ENCODE peak calls at places on chromosomes 1 and 21, in nine cellular contexts. One of them, this sample, is unnamed.

GRCh38 chr1:183126528-183126927 is 59.5 kb upstream of the LAMC2 start:
- DNase-seq in sigmoid colon: no peak
- DNase-seq in right lobe of liver: no peak
- DNase-seq in brain microvascular endothelial cell: no peak
- DNase-seq in aorta: no peak
- DNase-seq in suprapubic skin: no peak
- DNase-seq in H9: no peak
- DNase-seq in Peyer's patch: no peak
- DNase-seq in heart right ventricle: no peak
- DNase-seq in this sample: no peak

GRCh38 chr1:108559215-108560142 is at the start of gene EEIG2:
- DNase-seq in sigmoid colon: peak; percentile 90
- DNase-seq in right lobe of liver: peak; percentile 89
- DNase-seq in brain microvascular endothelial cell: peak; percentile 83
- DNase-seq in aorta: peak; percentile 94
- DNase-seq in suprapubic skin: peak; percentile 86
- DNase-seq in H9: peak; percentile 91
- DNase-seq in Peyer's patch: peak; percentile 95
- DNase-seq in heart right ventricle: peak; percentile 87
- DNase-seq in this sample: peak; percentile 84

GRCh38 chr1:107997846-107998245 is 32.9 kb upstream of the VAV3 start:
- DNase-seq in sigmoid colon: no peak
- DNase-seq in right lobe of liver: no peak
- DNase-seq in brain microvascular endothelial cell: no peak
- DNase-seq in aorta: no peak
- DNase-seq in suprapubic skin: no peak
- DNase-seq in H9: no peak
- DNase-seq in Peyer's patch: no peak
- DNase-seq in heart right ventricle: no peak
- DNase-seq in this sample: no peak

GRCh38 chr1:164515932-164516331 is 43.1 kb upstream of the PBX1 start:
- DNase-seq in sigmoid colon: no peak
- DNase-seq in right lobe of liver: no peak
- DNase-seq in brain microvascular endothelial cell: no peak
- DNase-seq in aorta: no peak
- DNase-seq in suprapubic skin: no peak
- DNase-seq in H9: no peak
- DNase-seq in Peyer's patch: no peak
- DNase-seq in heart right ventricle: peak; percentile 5
- DNase-seq in this sample: no peak

GRCh38 chr1:67433830-67434229 is 3.6 kb upstream of the SERBP1 start:
- DNase-seq in sigmoid colon: no peak
- DNase-seq in right lobe of liver: no peak
- DNase-seq in brain microvascular endothelial cell: no peak
- DNase-seq in aorta: no peak
- DNase-seq in suprapubic skin: no peak
- DNase-seq in H9: no peak
- DNase-seq in Peyer's patch: no peak
- DNase-seq in heart right ventricle: no peak
- DNase-seq in this sample: no peak

GRCh38 chr21:44490816-44491215 is 35.5 kb downstream of the LRRC3 start:
- DNase-seq in sigmoid colon: no peak
- DNase-seq in right lobe of liver: no peak
- DNase-seq in brain microvascular endothelial cell: no peak
- DNase-seq in aorta: no peak
- DNase-seq in suprapubic skin: no peak
- DNase-seq in H9: no peak
- DNase-seq in Peyer's patch: no peak
- DNase-seq in heart right ventricle: no peak
- DNase-seq in this sample: no peak

GRCh38 chr21:17858764-17859163 is 39.6 kb upstream of the C21orf91 start:
- DNase-seq in sigmoid colon: no peak
- DNase-seq in right lobe of liver: no peak
- DNase-seq in brain microvascular endothelial cell: no peak
- DNase-seq in aorta: no peak
- DNase-seq in suprapubic skin: no peak
- DNase-seq in H9: no peak
- DNase-seq in Peyer's patch: no peak
- DNase-seq in heart right ventricle: no peak
- DNase-seq in this sample: no peak

GRCh38 chr1:29256979-29257804 is 20.9 kb downstream of the PTPRU start:
- DNase-seq in sigmoid colon: peak; percentile 65
- DNase-seq in right lobe of liver: no peak
- DNase-seq in brain microvascular endothelial cell: peak; percentile 53
- DNase-seq in aorta: peak; percentile 82
- DNase-seq in suprapubic skin: no peak
- DNase-seq in H9: no peak
- DNase-seq in Peyer's patch: no peak
- DNase-seq in heart right ventricle: no peak
- DNase-seq in this sample: no peak

GRCh38 chr1:183742367-183742766 is 62.6 kb upstream of the RGL1 start:
- DNase-seq in sigmoid colon: no peak
- DNase-seq in right lobe of liver: no peak
- DNase-seq in brain microvascular endothelial cell: no peak
- DNase-seq in aorta: no peak
- DNase-seq in suprapubic skin: no peak
- DNase-seq in H9: no peak
- DNase-seq in Peyer's patch: no peak
- DNase-seq in heart right ventricle: no peak
- DNase-seq in this sample: no peak

GRCh38 chr1:65310078-65310587 is 790 bp downstream of the DNAJC6 start:
- DNase-seq in sigmoid colon: no peak
- DNase-seq in right lobe of liver: no peak
- DNase-seq in brain microvascular endothelial cell: peak; percentile 9
- DNase-seq in aorta: no peak
- DNase-seq in suprapubic skin: no peak
- DNase-seq in H9: peak; percentile 90
- DNase-seq in Peyer's patch: no peak
- DNase-seq in heart right ventricle: peak; percentile 51
- DNase-seq in this sample: no peak

GRCh38 chr1:12327566-12327965 is 97.7 kb downstream of the VPS13D start:
- DNase-seq in sigmoid colon: no peak
- DNase-seq in right lobe of liver: no peak
- DNase-seq in brain microvascular endothelial cell: no peak
- DNase-seq in aorta: no peak
- DNase-seq in suprapubic skin: no peak
- DNase-seq in H9: no peak
- DNase-seq in Peyer's patch: no peak
- DNase-seq in heart right ventricle: no peak
- DNase-seq in this sample: no peak

GRCh38 chr1:147740391-147740790 is 20.0 kb downstream of the GJA5 start:
- DNase-seq in sigmoid colon: no peak
- DNase-seq in right lobe of liver: no peak
- DNase-seq in brain microvascular endothelial cell: no peak
- DNase-seq in aorta: no peak
- DNase-seq in suprapubic skin: no peak
- DNase-seq in H9: no peak
- DNase-seq in Peyer's patch: no peak
- DNase-seq in heart right ventricle: no peak
- DNase-seq in this sample: no peak

GRCh38 chr1:7408771-7409150 is 362.3 kb upstream of the VAMP3 start:
- DNase-seq in sigmoid colon: peak; percentile 22
- DNase-seq in right lobe of liver: no peak
- DNase-seq in brain microvascular endothelial cell: no peak
- DNase-seq in aorta: peak; percentile 59
- DNase-seq in suprapubic skin: peak; percentile 63
- DNase-seq in H9: peak; percentile 9
- DNase-seq in Peyer's patch: peak; percentile 35
- DNase-seq in heart right ventricle: no peak
- DNase-seq in this sample: no peak

GRCh38 chr1:44061857-44062256 is 30.6 kb upstream of the SLC6A9 start:
- DNase-seq in sigmoid colon: no peak
- DNase-seq in right lobe of liver: no peak
- DNase-seq in brain microvascular endothelial cell: no peak
- DNase-seq in aorta: no peak
- DNase-seq in suprapubic skin: no peak
- DNase-seq in H9: no peak
- DNase-seq in Peyer's patch: no peak
- DNase-seq in heart right ventricle: peak; percentile 19
- DNase-seq in this sample: no peak

GRCh38 chr1:44060830-44061267 is 29.6 kb upstream of the SLC6A9 start:
- DNase-seq in sigmoid colon: no peak
- DNase-seq in right lobe of liver: peak; percentile 69
- DNase-seq in brain microvascular endothelial cell: no peak
- DNase-seq in aorta: no peak
- DNase-seq in suprapubic skin: no peak
- DNase-seq in H9: no peak
- DNase-seq in Peyer's patch: no peak
- DNase-seq in heart right ventricle: no peak
- DNase-seq in this sample: no peak

GRCh38 chr1:44059181-44059661 is 28.0 kb upstream of the SLC6A9 start:
- DNase-seq in sigmoid colon: no peak
- DNase-seq in right lobe of liver: no peak
- DNase-seq in brain microvascular endothelial cell: no peak
- DNase-seq in aorta: no peak
- DNase-seq in suprapubic skin: no peak
- DNase-seq in H9: no peak
- DNase-seq in Peyer's patch: no peak
- DNase-seq in heart right ventricle: no peak
- DNase-seq in this sample: no peak

GRCh38 chr1:44057293-44057692 is 26.0 kb upstream of the SLC6A9 start:
- DNase-seq in sigmoid colon: no peak
- DNase-seq in right lobe of liver: no peak
- DNase-seq in brain microvascular endothelial cell: no peak
- DNase-seq in aorta: no peak
- DNase-seq in suprapubic skin: no peak
- DNase-seq in H9: no peak
- DNase-seq in Peyer's patch: no peak
- DNase-seq in heart right ventricle: no peak
- DNase-seq in this sample: no peak

GRCh38 chr1:44059956-44060355 is 28.7 kb upstream of the SLC6A9 start:
- DNase-seq in sigmoid colon: no peak
- DNase-seq in right lobe of liver: peak; percentile 11
- DNase-seq in brain microvascular endothelial cell: no peak
- DNase-seq in aorta: no peak
- DNase-seq in suprapubic skin: no peak
- DNase-seq in H9: no peak
- DNase-seq in Peyer's patch: no peak
- DNase-seq in heart right ventricle: no peak
- DNase-seq in this sample: no peak
- H3K27ac ChIP-seq in sigmoid colon: peak overlapping the region; percentile 69
- H3K27ac ChIP-seq in right lobe of liver: no peak overlapping the region
- H3K27ac ChIP-seq in brain microvascular endothelial cell: no peak overlapping the region
- H3K27ac ChIP-seq in aorta: no peak overlapping the region
- H3K27ac ChIP-seq in suprapubic skin: no peak overlapping the region
- H3K27ac ChIP-seq in H9: no peak overlapping the region
- H3K27ac ChIP-seq in Peyer's patch: no peak overlapping the region
- H3K27ac ChIP-seq in heart right ventricle: no peak overlapping the region
- H3K27ac ChIP-seq in this sample: no peak overlapping the region

DNA sequence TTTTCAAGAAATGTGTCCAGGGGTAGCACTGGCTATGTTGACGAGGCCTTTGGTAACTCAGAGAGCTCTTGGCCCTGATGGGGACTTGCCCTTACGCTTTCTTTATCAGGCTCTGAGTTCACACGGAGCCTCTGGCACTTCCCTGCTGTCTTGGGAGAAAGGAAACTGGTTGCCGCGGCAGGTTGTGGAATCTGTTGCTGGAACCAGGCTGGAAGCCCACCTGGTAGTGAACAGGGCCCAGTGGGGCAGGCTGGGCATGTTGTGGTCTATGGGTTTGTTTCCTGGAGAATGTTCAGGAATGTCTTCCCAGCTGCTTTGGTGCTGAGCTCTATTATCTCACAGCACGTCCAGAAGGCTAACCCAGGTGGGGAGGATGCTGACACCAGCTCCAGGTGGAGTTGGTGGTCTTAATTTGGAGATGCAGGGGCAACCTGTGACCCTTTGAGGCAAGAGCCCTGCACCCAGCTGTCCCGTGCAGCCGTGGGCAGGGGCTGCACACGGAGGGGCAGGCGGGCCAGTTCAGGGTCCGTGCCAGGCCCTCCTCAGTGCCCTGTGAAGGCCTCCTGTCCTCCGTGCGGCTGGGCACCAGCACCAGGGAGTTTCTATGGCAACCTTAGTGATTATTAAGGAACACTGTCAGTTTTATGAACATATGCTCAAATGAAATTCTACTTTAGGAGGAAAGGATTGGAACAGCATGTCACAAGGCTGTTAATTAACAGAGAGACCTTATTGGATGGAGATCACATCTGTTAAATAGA is 33.4 kb upstream of the TDRD10 start:
- DNase-seq in sigmoid colon: no peak
- DNase-seq in right lobe of liver: no peak
- DNase-seq in brain microvascular endothelial cell: no peak
- DNase-seq in aorta: peak; percentile 57
- DNase-seq in suprapubic skin: no peak
- DNase-seq in H9: no peak
- DNase-seq in Peyer's patch: no peak
- DNase-seq in heart right ventricle: no peak
- DNase-seq in this sample: no peak
- H3K27ac ChIP-seq in sigmoid colon: peak overlapping the region; percentile 31
- H3K27ac ChIP-seq in right lobe of liver: peak overlapping the region; percentile 26
- H3K27ac ChIP-seq in brain microvascular endothelial cell: no peak overlapping the region
- H3K27ac ChIP-seq in aorta: no peak overlapping the region
- H3K27ac ChIP-seq in suprapubic skin: no peak overlapping the region
- H3K27ac ChIP-seq in H9: no peak overlapping the region
- H3K27ac ChIP-seq in Peyer's patch: no peak overlapping the region
- H3K27ac ChIP-seq in heart right ventricle: no peak overlapping the region
- H3K27ac ChIP-seq in this sample: no peak overlapping the region

DNA sequence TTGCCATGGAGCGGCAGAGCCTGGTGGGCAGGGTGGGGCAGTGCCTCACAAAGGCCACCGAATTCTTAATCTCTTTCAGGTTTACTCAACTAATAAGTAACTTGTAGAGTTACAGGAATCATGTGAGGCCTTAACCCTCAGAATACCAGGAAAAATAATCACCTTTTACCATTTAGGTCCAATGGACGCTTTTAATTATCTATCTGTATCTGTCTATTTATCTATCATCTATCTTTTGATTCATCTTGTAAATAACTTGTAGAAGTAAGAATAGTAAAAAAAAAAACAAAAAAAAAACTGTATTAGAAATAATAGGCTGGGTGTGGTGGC is 11.8 kb upstream of the S100A11 start:
- DNase-seq in sigmoid colon: no peak
- DNase-seq in right lobe of liver: no peak
- DNase-seq in brain microvascular endothelial cell: no peak
- DNase-seq in aorta: no peak
- DNase-seq in suprapubic skin: no peak
- DNase-seq in H9: no peak
- DNase-seq in Peyer's patch: no peak
- DNase-seq in heart right ventricle: no peak
- DNase-seq in this sample: no peak
- H3K27ac ChIP-seq in sigmoid colon: peak overlapping the region; percentile 95
- H3K27ac ChIP-seq in right lobe of liver: peak overlapping the region; percentile 68
- H3K27ac ChIP-seq in brain microvascular endothelial cell: peak overlapping the region; percentile 96
- H3K27ac ChIP-seq in aorta: peak overlapping the region; percentile 83
- H3K27ac ChIP-seq in suprapubic skin: peak overlapping the region; percentile 96
- H3K27ac ChIP-seq in H9: peak overlapping the region; percentile 52
- H3K27ac ChIP-seq in Peyer's patch: peak overlapping the region; percentile 92
- H3K27ac ChIP-seq in heart right ventricle: peak overlapping the region; percentile 94
- H3K27ac ChIP-seq in this sample: peak overlapping the region; percentile 66

GRCh38 chr1:71157715-71158114 is 76.9 kb upstream of the ZRANB2 start:
- DNase-seq in sigmoid colon: no peak
- DNase-seq in right lobe of liver: no peak
- DNase-seq in brain microvascular endothelial cell: no peak
- DNase-seq in aorta: no peak
- DNase-seq in suprapubic skin: no peak
- DNase-seq in H9: no peak
- DNase-seq in Peyer's patch: no peak
- DNase-seq in heart right ventricle: no peak
- DNase-seq in this sample: no peak
- H3K27ac ChIP-seq in sigmoid colon: no peak overlapping the region
- H3K27ac ChIP-seq in right lobe of liver: no peak overlapping the region
- H3K27ac ChIP-seq in brain microvascular endothelial cell: no peak overlapping the region
- H3K27ac ChIP-seq in aorta: no peak overlapping the region
- H3K27ac ChIP-seq in suprapubic skin: no peak overlapping the region
- H3K27ac ChIP-seq in H9: no peak overlapping the region
- H3K27ac ChIP-seq in Peyer's patch: no peak overlapping the region
- H3K27ac ChIP-seq in heart right ventricle: no peak overlapping the region
- H3K27ac ChIP-seq in this sample: no peak overlapping the region

This sample was measured in psoas muscle.